ENCODE peak calls at places on chromosomes 3 and 15, in four cellular contexts. M is GM23248, W is neuronal stem cell, V is hepatocyte. Y is an unnamed sample.

GRCh38 chr3:81676706-81677456 is 84.6 kb downstream of the GBE1 start:
- DNase-seq in M (no peak), W (no peak), V (no peak), Y (no peak)

GRCh38 chr15:31405200-31405929 is 78.7 kb downstream of the KLF13 start:
- DNase-seq in M (no peak), W (no peak), V (no peak), Y (no peak)

GRCh38 chr15:75347222-75348033 is 589 bp downstream of the NEIL1 start:
- DNase-seq in M (peak; percentile 60), W (no peak), V (peak; percentile 75), Y (no peak)

GRCh38 chr3:143769663-143770062 is 78.6 kb downstream of the SLC9A9 start:
- DNase-seq in M (peak; percentile 88), W (no peak), V (peak; percentile 22), Y (no peak)

GRCh38 chr15:64681424-64682024 is 93.9 kb downstream of the RBPMS2 start:
- DNase-seq in M (peak; percentile 69), W (peak; percentile 48), V (peak; percentile 82), Y (peak; percentile 53)

GRCh38 chr15:38128389-38128788 is 124.2 kb upstream of the SPRED1 start:
- DNase-seq in M (peak; percentile 68), W (no peak), V (peak; percentile 36), Y (peak; percentile 19)

GRCh38 chr3:69762790-69763229 is 23.5 kb downstream of the MITF start:
- DNase-seq in M (no peak), W (no peak), V (no peak), Y (no peak)

GRCh38 chr3:123138819-123139517 is 62.8 kb upstream of the SEC22A start:
- DNase-seq in M (peak; percentile 41), W (no peak), V (peak; percentile 71), Y (no peak)

GRCh38 chr15:74616996-74617395 is 1.4 kb downstream of the CLK3 start:
- DNase-seq in M (peak; percentile 51), W (no peak), V (no peak), Y (no peak)

GRCh38 chr15:60601098-60601497 is 122.2 kb upstream of the ICE2 start:
- DNase-seq in M (no peak), W (no peak), V (no peak), Y (no peak)

GRCh38 chr3:9866639-9867038 is 13.4 kb downstream of the CIDEC start:
- DNase-seq in M (no peak), W (no peak), V (no peak), Y (no peak)

GRCh38 chr3:51385621-51386091 is 565 bp downstream of the MANF start:
- DNase-seq in M (peak; percentile 47), W (no peak), V (no peak), Y (no peak)

GRCh38 chr3:123790254-123791072 is 93.7 kb downstream of the MYLK start:
- DNase-seq in M (peak; percentile 67), W (no peak), V (no peak), Y (peak; percentile 84)

GRCh38 chr3:29215948-29216347 is 64.9 kb upstream of the RBMS3 start:
- DNase-seq in M (peak; percentile 42), W (no peak), V (no peak), Y (no peak)

GRCh38 chr3:58009026-58009748 is 965 bp downstream of the FLNB start:
- DNase-seq in M (peak; percentile 51), W (no peak), V (peak; percentile 46), Y (peak; percentile 61)

GRCh38 chr3:138180375-138181029 is 5.8 kb upstream of the DBR1 start:
- DNase-seq in M (peak; percentile 44), W (no peak), V (peak; percentile 60), Y (peak; percentile 27)

GRCh38 chr15:73996939-73997338 is 2.4 kb downstream of the PML start:
- DNase-seq in M (peak; percentile 77), W (no peak), V (no peak), Y (no peak)

GRCh38 chr3:46926871-46927717 is 49.5 kb downstream of the CCDC12 start:
- DNase-seq in M (no peak), W (no peak), V (peak; percentile 3), Y (no peak)

GRCh38 chr3:127674793-127675189 is 2.0 kb downstream of the ABTB1 start:
- DNase-seq in M (no peak), W (no peak), V (no peak), Y (no peak)

GRCh38 chr15:42921049-42921731 is 612 bp upstream of the TTBK2 start:
- DNase-seq in M (peak; percentile 67), W (peak; percentile 12), V (peak; percentile 20), Y (peak; percentile 64)

GRCh38 chr3:134369861-134370596 is 4.2 kb downstream of the AMOTL2 start:
- DNase-seq in M (peak; percentile 33), W (no peak), V (no peak), Y (no peak)

GRCh38 chr3:55891106-55891505 is 404.0 kb upstream of the WNT5A start:
- DNase-seq in M (no peak), W (no peak), V (no peak), Y (no peak)

GRCh38 chr15:64093627-64094417 is at the start of gene CIAO2A:
- DNase-seq in M (peak; percentile 99), W (peak; percentile 96), V (peak; percentile 97), Y (peak; percentile 100)

GRCh38 chr3:47002490-47003410 is 23.3 kb downstream of the NBEAL2 start:
- DNase-seq in M (no peak), W (no peak), V (no peak), Y (no peak)

GRCh38 chr15:92707880-92708551 is 52.4 kb upstream of the FAM174B start:
- DNase-seq in M (peak; percentile 52), W (no peak), V (no peak), Y (no peak)

GRCh38 chr15:64070965-64071851 is 22.4 kb downstream of the CIAO2A start:
- DNase-seq in M (peak; percentile 92), W (no peak), V (peak; percentile 83), Y (peak; percentile 75)

GRCh38 chr15:77068633-77069032 is 2.3 kb downstream of the TSPAN3 start:
- DNase-seq in M (no peak), W (no peak), V (no peak), Y (no peak)
- H3K4me1 ChIP-seq in M (peaks cover 38% of the 10 kb centered on the region), W (peaks cover 5% of the 10 kb centered on the region), V (peaks cover 53% of the 10 kb centered on the region), Y (peaks cover 5% of the 10 kb centered on the region)

GRCh38 chr3:177358085-177358967 is 161.0 kb upstream of the TBL1XR1 start:
- DNase-seq in M (peak; percentile 60), W (no peak), V (peak; percentile 73), Y (peak; percentile 87)

GRCh38 chr3:177361042-177361938 is 164.0 kb upstream of the TBL1XR1 start:
- DNase-seq in M (no peak), W (no peak), V (no peak), Y (no peak)

GRCh38 chr3:177359601-177360357 is 162.5 kb upstream of the TBL1XR1 start:
- DNase-seq in M (peak; percentile 100), W (peak; percentile 94), V (peak; percentile 99), Y (peak; percentile 93)

GRCh38 chr3:177357352-177358084 is 160.2 kb upstream of the TBL1XR1 start:
- DNase-seq in M (peak; percentile 85), W (no peak), V (peak; percentile 83), Y (peak; percentile 80)

GRCh38 chr3:177358968-177359600 is 161.8 kb upstream of the TBL1XR1 start:
- DNase-seq in M (peak; percentile 13), W (peak; percentile 48), V (peak; percentile 72), Y (peak; percentile 70)
- H2AFZ ChIP-seq in M (peak overlapping the region; percentile 75), W (peak overlapping the region; percentile 36), V (peak overlapping the region; percentile 23), Y (no peak overlapping the region)

GRCh38 chr15:58459562-58459961 is 27.8 kb downstream of the LIPC start:
- DNase-seq in M (no peak), W (no peak), V (no peak), Y (no peak)

GRCh38 chr15:58457466-58457965 is 25.7 kb downstream of the LIPC start:
- DNase-seq in M (peak; percentile 90), W (no peak), V (no peak), Y (no peak)

GRCh38 chr15:58458076-58458475 is 26.3 kb downstream of the LIPC start:
- DNase-seq in M (no peak), W (no peak), V (peak; percentile 54), Y (no peak)

GRCh38 chr15:58460108-58460507 is 28.3 kb downstream of the LIPC start:
- DNase-seq in M (no peak), W (no peak), V (no peak), Y (no peak)

DNA sequence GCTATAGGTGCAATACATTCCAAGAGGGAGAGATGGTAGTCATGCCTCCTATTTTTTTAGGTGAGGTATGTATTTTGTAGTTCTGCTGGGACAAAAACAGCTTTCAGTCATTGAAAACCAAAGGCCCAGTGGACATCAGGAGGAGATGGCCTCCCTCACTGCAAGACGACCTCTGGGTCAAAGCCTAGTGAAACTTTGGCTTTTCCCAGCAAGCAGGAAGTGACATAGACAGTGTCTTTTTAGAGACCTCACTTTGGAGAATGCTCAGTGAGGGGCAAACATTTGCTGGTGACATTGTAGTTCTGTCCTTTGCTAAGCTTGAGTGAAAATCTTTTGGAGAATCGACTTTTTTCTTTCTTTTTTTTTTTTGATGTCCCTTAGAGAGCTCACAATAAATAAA is 27.3 kb downstream of the LIPC start:
- DNase-seq in M (no peak), W (no peak), V (no peak), Y (no peak)
- H3K4me1 ChIP-seq in M (peaks cover 22% of the 10 kb centered on the region), W (peaks cover 22% of the 10 kb centered on the region), V (peaks cover 26% of the 10 kb centered on the region), Y (peaks cover 2% of the 10 kb centered on the region)

GRCh38 chr15:71809346-71809745 is 1.0 kb upstream of the NR2E3 start:
- DNase-seq in M (no peak), W (no peak), V (no peak), Y (no peak)

GRCh38 chr15:71808311-71809020 is 1.9 kb upstream of the NR2E3 start:
- DNase-seq in M (no peak), W (no peak), V (no peak), Y (no peak)

GRCh38 chr15:71807691-71808091 is 2.7 kb upstream of the NR2E3 start:
- DNase-seq in M (peak; percentile 47), W (no peak), V (no peak), Y (no peak)

GRCh38 chr15:71806452-71806931 is 3.9 kb upstream of the NR2E3 start:
- DNase-seq in M (peak; percentile 60), W (no peak), V (no peak), Y (no peak)

GRCh38 chr15:71807125-71807629 is 3.2 kb upstream of the NR2E3 start:
- DNase-seq in M (no peak), W (peak; percentile 57), V (no peak), Y (no peak)
- H2AFZ ChIP-seq in M (no peak overlapping the region), W (peak overlapping the region; percentile 92), V (no peak overlapping the region), Y (no peak overlapping the region)

GRCh38 chr3:98733055-98733777 is 29.9 kb upstream of the ST3GAL6 start:
- DNase-seq in M (peak; percentile 19), W (peak; percentile 48), V (peak; percentile 50), Y (no peak)
- H3K4me1 ChIP-seq in M (peaks cover 7% of the 10 kb centered on the region), W (peaks cover 4% of the 10 kb centered on the region), V (peaks cover 8% of the 10 kb centered on the region), Y (peaks cover 6% of the 10 kb centered on the region)

GRCh38 chr3:101962055-101962454 is 112.7 kb downstream of the NFKBIZ start:
- DNase-seq in M (no peak), W (no peak), V (no peak), Y (no peak)

GRCh38 chr3:101966202-101966722 is 116.9 kb downstream of the NFKBIZ start:
- DNase-seq in M (no peak), W (no peak), V (no peak), Y (no peak)

GRCh38 chr3:101964861-101965260 is 115.5 kb downstream of the NFKBIZ start:
- DNase-seq in M (peak; percentile 21), W (no peak), V (no peak), Y (no peak)

DNA sequence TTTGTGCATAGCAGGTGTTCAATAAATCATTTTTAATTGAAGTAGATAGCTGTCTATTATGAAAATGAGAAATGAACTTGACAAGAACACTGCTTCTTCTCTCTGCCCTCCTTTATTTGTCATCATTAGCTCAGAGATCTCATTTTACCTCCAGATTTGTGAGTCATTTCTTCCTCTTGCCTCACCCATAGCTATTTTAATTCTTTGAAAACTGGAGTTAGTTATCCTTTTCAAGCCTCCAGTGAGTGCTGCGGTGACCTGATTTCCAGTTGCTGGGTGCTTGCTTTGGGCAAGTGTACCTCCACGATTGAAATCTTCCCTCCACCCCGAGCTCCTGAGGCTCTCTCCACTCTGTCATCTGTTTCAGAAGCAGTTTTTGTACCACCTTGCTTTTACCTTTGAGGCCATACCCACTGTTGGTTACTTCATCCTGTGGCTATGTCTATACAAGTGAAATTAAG is 114.6 kb downstream of the NFKBIZ start:
- DNase-seq in M (peak; percentile 86), W (no peak), V (no peak), Y (no peak)
- H2AFZ ChIP-seq in M (peak overlapping the region; percentile 8), W (no peak overlapping the region), V (no peak overlapping the region), Y (no peak overlapping the region)